ENCODE peak calls at places on chromosomes 3 and 15, in six cellular contexts. U is K562, T is upper lobe of left lung, Z is A549, F is HepG2, I is GM12878. W is an unnamed sample.
A peak's percentile ranks its signal among the peaks of the same experiment; 100 is the strongest.

GRCh38 chr3:72380193-72380592 is 468.1 kb downstream of the SHQ1 start:
- ATAC-seq in U (no peak), T (no peak), Z (no peak), F (no peak), I (no peak), W (peak; percentile 53)

GRCh38 chr15:44598892-44599291 is 61.9 kb downstream of the EIF3J start:
- ATAC-seq in U (peak; percentile 64), T (no peak), Z (no peak), F (no peak), I (no peak), W (no peak)

GRCh38 chr3:25887907-25888306 is 98.0 kb downstream of the OXSM start:
- ATAC-seq in U (no peak), T (no peak), Z (no peak), F (no peak), I (no peak), W (no peak)

GRCh38 chr3:12483872-12484197 is 445 bp upstream of the TSEN2 start:
- ATAC-seq in U (no peak), T (no peak), Z (peak; percentile 13), F (peak; percentile 23), I (no peak), W (no peak)

GRCh38 chr3:69866988-69867720 is 127.9 kb downstream of the MITF start:
- ATAC-seq in U (no peak), T (no peak), Z (no peak), F (no peak), I (no peak), W (no peak)

GRCh38 chr3:126085841-126086240 is 1.9 kb upstream of the SLC41A3 start:
- ATAC-seq in U (no peak), T (no peak), Z (no peak), F (no peak), I (no peak), W (no peak)

GRCh38 chr3:114241259-114241658 is 3.9 kb upstream of the ZNF80 start:
- ATAC-seq in U (peak; percentile 43), T (no peak), Z (no peak), F (no peak), I (no peak), W (no peak)

GRCh38 chr3:142210144-142210543 is 15.2 kb downstream of the GK5 start:
- ATAC-seq in U (no peak), T (no peak), Z (no peak), F (no peak), I (no peak), W (no peak)

GRCh38 chr3:33496449-33496848 is 56.2 kb upstream of the UBP1 start:
- ATAC-seq in U (no peak), T (no peak), Z (no peak), F (no peak), I (no peak), W (no peak)

GRCh38 chr3:148748323-148748722 is 50.6 kb downstream of the AGTR1 start:
- ATAC-seq in U (no peak), T (no peak), Z (no peak), F (no peak), I (no peak), W (no peak)

GRCh38 chr3:24363242-24363641 is 131.4 kb downstream of the THRB start:
- ATAC-seq in U (no peak), T (no peak), Z (no peak), F (peak; percentile 89), I (no peak), W (no peak)

GRCh38 chr3:69776926-69777581 is 37.8 kb downstream of the MITF start:
- ATAC-seq in U (peak; percentile 42), T (no peak), Z (no peak), F (no peak), I (no peak), W (no peak)

GRCh38 chr15:29083161-29083560 is 186.5 kb downstream of the NSMCE3 start:
- ATAC-seq in U (no peak), T (no peak), Z (no peak), F (no peak), I (no peak), W (no peak)

GRCh38 chr15:39139431-39140059 is 441.3 kb upstream of the THBS1 start:
- ATAC-seq in U (no peak), T (no peak), Z (no peak), F (no peak), I (peak; percentile 71), W (no peak)

GRCh38 chr15:47870956-47871625 is 153.8 kb downstream of the SEMA6D start:
- ATAC-seq in U (no peak), T (no peak), Z (no peak), F (no peak), I (no peak), W (no peak)

GRCh38 chr3:61667417-61668213 is 106.2 kb downstream of the PTPRG start:
- ATAC-seq in U (no peak), T (no peak), Z (no peak), F (no peak), I (peak; percentile 14), W (no peak)

GRCh38 chr3:171267089-171267488 is 193.1 kb downstream of the TNIK start:
- ATAC-seq in U (no peak), T (no peak), Z (no peak), F (no peak), I (peak; percentile 15), W (no peak)

GRCh38 chr3:68880632-68881031 is 51.7 kb downstream of the TAFA4 start:
- ATAC-seq in U (no peak), T (no peak), Z (no peak), F (no peak), I (no peak), W (no peak)

GRCh38 chr3:112131111-112131510 is 1.9 kb downstream of the GCSAM start:
- ATAC-seq in U (no peak), T (no peak), Z (no peak), F (no peak), I (no peak), W (no peak)
- TF ChIP-seq EP300 in U (no peak), T (no peak), Z (no peak), F (no peak), I (no peak), W (no peak)

DNA sequence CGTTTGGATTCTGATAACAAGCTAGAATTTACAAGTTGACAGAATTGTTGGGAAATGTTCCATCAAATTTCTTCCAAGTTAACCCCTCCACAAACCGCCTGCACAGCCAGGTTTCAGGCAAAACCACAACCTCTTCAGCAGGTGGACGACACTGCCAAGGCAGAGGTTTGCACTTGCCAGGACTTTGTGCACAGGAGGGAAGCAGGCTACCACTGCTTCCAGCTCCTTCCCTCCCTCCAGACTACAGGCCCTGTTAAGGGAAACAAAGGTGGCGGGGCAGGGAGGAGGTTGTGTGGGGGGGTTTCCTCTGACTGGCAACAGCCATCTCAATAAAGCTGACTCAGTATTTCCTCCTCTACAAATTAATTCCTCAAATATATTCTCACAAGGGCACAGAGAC is 42.2 kb downstream of the TBC1D2B start:
- ATAC-seq in U (peak; percentile 17), T (peak; percentile 69), Z (no peak), F (peak; percentile 32), I (peak; percentile 16), W (peak; percentile 42)
- TF ChIP-seq EP300 in U (no peak), T (no peak), Z (no peak), F (no peak), I (no peak), W (no peak)

DNA sequence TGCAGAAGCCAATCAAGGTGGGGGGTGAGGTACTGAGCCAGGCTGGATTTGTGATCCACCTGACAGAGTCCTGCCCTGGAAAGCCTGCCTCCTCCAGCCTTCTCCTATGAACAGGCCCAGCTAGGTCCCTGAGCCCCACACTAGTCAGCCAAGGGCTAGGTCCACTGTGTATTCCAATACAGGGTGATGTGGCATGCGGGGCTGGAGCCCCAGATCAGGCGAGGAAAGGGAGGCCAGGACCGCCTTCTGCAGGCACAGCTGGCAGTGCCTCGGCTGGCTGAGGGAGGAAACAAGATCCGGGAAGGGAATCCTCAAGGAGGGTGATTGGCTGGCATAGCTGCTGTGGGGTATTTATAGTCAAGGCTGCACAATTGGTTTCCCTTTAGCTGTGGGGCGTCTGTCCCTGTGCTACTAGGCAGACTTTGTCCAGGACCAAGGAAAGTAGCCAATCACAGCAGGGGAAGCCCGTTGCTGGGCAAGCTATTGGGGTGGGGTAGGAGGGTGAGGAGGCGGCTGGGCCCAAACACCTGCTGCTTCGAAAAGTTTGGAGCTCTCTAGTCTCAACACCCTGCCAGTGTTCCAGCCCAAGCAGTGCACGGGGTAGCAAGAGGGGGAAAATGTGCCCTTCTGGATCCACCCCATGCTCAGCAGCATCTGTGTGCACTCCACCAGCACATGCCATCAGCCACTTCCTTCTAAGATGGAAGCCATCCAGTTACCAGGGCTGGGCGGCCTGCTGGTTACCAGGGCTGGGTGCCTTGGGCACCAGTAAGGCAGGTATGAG is 5.9 kb downstream of the KY start:
- ATAC-seq in U (no peak), T (no peak), Z (no peak), F (no peak), I (peak; percentile 63), W (peak; percentile 63)
- TF ChIP-seq EP300 in U (no peak), T (no peak), Z (no peak), F (no peak), I (no peak), W (no peak)

DNA sequence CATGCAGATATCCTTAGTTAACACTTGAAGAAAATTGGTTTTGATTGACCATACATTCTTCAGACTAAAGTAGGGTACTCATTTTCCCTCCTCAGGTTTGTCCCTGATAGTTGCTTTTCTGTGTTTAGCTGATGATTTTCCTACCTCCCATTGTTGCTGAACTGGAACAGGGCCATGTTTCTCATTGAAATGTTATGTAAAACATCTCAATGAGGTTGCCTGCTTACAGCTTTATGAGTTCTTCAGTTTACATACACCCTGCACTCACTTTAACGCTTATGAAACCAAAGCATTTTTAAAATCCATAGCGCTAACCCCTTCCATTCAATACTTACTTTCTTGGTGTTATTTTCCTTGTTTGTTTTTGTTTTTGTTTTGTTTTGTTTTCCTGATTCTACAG is 61.9 kb downstream of the HMG20A start:
- ATAC-seq in U (no peak), T (no peak), Z (no peak), F (no peak), I (no peak), W (no peak)
- TF ChIP-seq EP300 in U (no peak), T (no peak), Z (no peak), F (no peak), I (no peak), W (no peak)